ENCODE peak calls at places on chromosomes 2 and 18, in five cellular contexts. X is K562, S is H1, G is HepG2, I is GM12878. K is an unnamed sample.

GRCh38 chr2:191202209-191202721 is 42.9 kb upstream of the MYO1B start:
- DNase-seq in X (no peak), S (no peak), G (no peak), I (no peak), K (no peak)

GRCh38 chr2:79832540-79833234 is 319.8 kb downstream of the CTNNA2 start:
- DNase-seq in X (no peak), S (peak), G (no peak), I (no peak), K (no peak)

GRCh38 chr2:109331864-109332848 is 203.2 kb downstream of the SH3RF3 start:
- DNase-seq in X (no peak), S (peak), G (peak), I (no peak), K (peak)

GRCh38 chr2:75142081-75142480 is 57.2 kb downstream of the TACR1 start:
- DNase-seq in X (no peak), S (no peak), G (no peak), I (no peak), K (no peak)

GRCh38 chr2:192161670-192162290 is 33.0 kb downstream of the TMEFF2 start:
- DNase-seq in X (no peak), S (no peak), G (no peak), I (no peak), K (no peak)

GRCh38 chr2:226660524-226660923 is 139.1 kb downstream of the IRS1 start:
- DNase-seq in X (no peak), S (no peak), G (no peak), I (no peak), K (no peak)

GRCh38 chr18:22088029-22088428 is 81.4 kb upstream of the GATA6 start:
- DNase-seq in X (no peak), S (no peak), G (no peak), I (no peak), K (no peak)

GRCh38 chr2:20577495-20578235 is 73.2 kb downstream of the HS1BP3 start:
- DNase-seq in X (no peak), S (no peak), G (no peak), I (no peak), K (no peak)

GRCh38 chr2:85213404-85213803 is 80.2 kb downstream of the TCF7L1 start:
- DNase-seq in X (no peak), S (no peak), G (no peak), I (no peak), K (no peak)

GRCh38 chr18:13518382-13518781 is 208.0 kb downstream of the FAM210A start:
- DNase-seq in X (no peak), S (no peak), G (no peak), I (no peak), K (no peak)

GRCh38 chr2:127084611-127085031 is 22.3 kb downstream of the BIN1 start:
- DNase-seq in X (no peak), S (no peak), G (no peak), I (no peak), K (no peak)

GRCh38 chr2:121427187-121427689 is 103.4 kb upstream of the RNU4ATAC start:
- DNase-seq in X (no peak), S (no peak), G (no peak), I (no peak), K (no peak)

GRCh38 chr2:226544581-226545210 is 254.9 kb downstream of the IRS1 start:
- DNase-seq in X (no peak), S (no peak), G (no peak), I (no peak), K (no peak)

GRCh38 chr18:69941183-69941582 is 6.5 kb downstream of the CD226 start:
- DNase-seq in X (no peak), S (no peak), G (no peak), I (no peak), K (no peak)

GRCh38 chr2:105617631-105618350 is 126.9 kb upstream of the NCK2 start:
- DNase-seq in X (no peak), S (no peak), G (peak), I (no peak), K (no peak)

GRCh38 chr2:222523783-222524544 is 99.6 kb downstream of the SGPP2 start:
- DNase-seq in X (no peak), S (no peak), G (no peak), I (no peak), K (no peak)

GRCh38 chr2:50556934-50557575 is 474.9 kb downstream of the NRXN1 start:
- DNase-seq in X (no peak), S (no peak), G (no peak), I (no peak), K (no peak)

GRCh38 chr2:43475137-43475846 is 120.5 kb downstream of the THADA start:
- DNase-seq in X (no peak), S (no peak), G (no peak), I (no peak), K (no peak)

GRCh38 chr2:233424028-233424951 is 70.0 kb downstream of the DGKD start:
- DNase-seq in X (no peak), S (no peak), G (no peak), I (no peak), K (no peak)

GRCh38 chr2:202278036-202278760 is 12.6 kb downstream of the NOP58 start:
- DNase-seq in X (no peak), S (no peak), G (peak), I (no peak), K (no peak)

GRCh38 chr2:134919360-134920210 is 963 bp downstream of the CCNT2 start:
- DNase-seq in X (no peak), S (no peak), G (no peak), I (no peak), K (peak)

GRCh38 chr2:121898483-121898882 is 143.0 kb downstream of the TSN start:
- DNase-seq in X (no peak), S (no peak), G (no peak), I (no peak), K (no peak)

GRCh38 chr2:240441326-240441992 is 6.0 kb downstream of the GPC1 start:
- DNase-seq in X (no peak), S (no peak), G (no peak), I (no peak), K (no peak)

GRCh38 chr2:2192385-2192957 is 138.6 kb downstream of the MYT1L start:
- DNase-seq in X (no peak), S (no peak), G (no peak), I (no peak), K (peak)

GRCh38 chr18:79068299-79068945 is 772 bp upstream of the ATP9B start:
- DNase-seq in X (no peak), S (no peak), G (no peak), I (peak), K (no peak)

GRCh38 chr18:7066965-7067555 is 50.5 kb downstream of the LAMA1 start:
- DNase-seq in X (no peak), S (no peak), G (no peak), I (no peak), K (no peak)

GRCh38 chr2:58010599-58010998 is 36.0 kb upstream of the VRK2 start:
- DNase-seq in X (no peak), S (no peak), G (peak), I (no peak), K (no peak)

GRCh38 chr18:9016819-9017169 is 85.7 kb upstream of the NDUFV2 start:
- DNase-seq in X (no peak), S (no peak), G (no peak), I (no peak), K (no peak)

GRCh38 chr18:9015689-9016088 is 86.8 kb upstream of the NDUFV2 start:
- DNase-seq in X (no peak), S (no peak), G (no peak), I (no peak), K (no peak)

GRCh38 chr18:9017170-9017899 is 85.2 kb upstream of the NDUFV2 start:
- DNase-seq in X (peak), S (peak), G (peak), I (peak), K (peak)

GRCh38 chr18:9019135-9019534 is 83.4 kb upstream of the NDUFV2 start:
- DNase-seq in X (no peak), S (no peak), G (no peak), I (no peak), K (no peak)

GRCh38 chr18:9017900-9018217 is 84.6 kb upstream of the NDUFV2 start:
- DNase-seq in X (no peak), S (no peak), G (no peak), I (no peak), K (no peak)
- H3K9ac ChIP-seq in X (peak), S (no peak), G (no peak), I (peak), K (no peak)

GRCh38 chr2:30801821-30802455 is 5.3 kb downstream of the CAPN13 start:
- DNase-seq in X (no peak), S (no peak), G (no peak), I (no peak), K (no peak)

GRCh38 chr2:30803281-30803680 is 4.0 kb downstream of the CAPN13 start:
- DNase-seq in X (no peak), S (no peak), G (no peak), I (no peak), K (no peak)

GRCh38 chr2:30800159-30800558 is 7.1 kb downstream of the CAPN13 start:
- DNase-seq in X (no peak), S (no peak), G (no peak), I (no peak), K (no peak)

GRCh38 chr2:30798536-30798991 is 8.7 kb downstream of the CAPN13 start:
- DNase-seq in X (no peak), S (peak), G (no peak), I (no peak), K (no peak)

DNA sequence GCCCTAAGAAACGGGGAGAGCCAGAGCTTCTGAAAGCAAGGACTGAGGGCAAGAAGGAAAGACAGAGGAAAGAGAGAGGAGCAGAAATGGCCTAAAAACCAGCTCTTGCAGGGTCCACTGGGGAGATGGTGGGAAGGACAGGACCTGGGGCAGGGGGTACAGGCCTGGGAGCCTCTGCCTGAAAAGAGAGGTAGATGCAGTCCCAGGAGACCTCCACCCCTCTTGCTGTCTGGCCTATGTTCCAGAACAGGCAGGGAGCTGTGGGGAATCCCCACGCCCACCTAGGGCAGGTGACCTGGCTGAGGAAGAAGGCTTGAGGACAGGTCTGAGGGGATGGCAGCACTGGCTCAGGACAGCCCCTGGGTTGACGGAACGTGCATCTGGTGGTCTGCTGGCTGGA is 4.6 kb downstream of the CAPN13 start:
- DNase-seq in X (no peak), S (no peak), G (no peak), I (no peak), K (no peak)
- TF ChIP-seq CHD2 in X (no peak), S (no peak), G (no peak), I (no peak), K (no peak)

GRCh38 chr2:143717053-143717452 is 587.8 kb downstream of the ARHGAP15 start:
- DNase-seq in X (no peak), S (no peak), G (no peak), I (no peak), K (peak)
- H3K9ac ChIP-seq in X (no peak), S (no peak), G (no peak), I (no peak), K (no peak)

GRCh38 chr2:111100087-111100764 is 20.5 kb upstream of the BCL2L11 start:
- DNase-seq in X (no peak), S (no peak), G (no peak), I (no peak), K (no peak)

GRCh38 chr2:111099402-111099801 is 21.3 kb upstream of the BCL2L11 start:
- DNase-seq in X (no peak), S (no peak), G (no peak), I (no peak), K (no peak)

GRCh38 chr2:111102216-111102615 is 18.5 kb upstream of the BCL2L11 start:
- DNase-seq in X (no peak), S (no peak), G (no peak), I (no peak), K (no peak)

GRCh38 chr2:111101592-111101991 is 19.1 kb upstream of the BCL2L11 start:
- DNase-seq in X (no peak), S (no peak), G (no peak), I (no peak), K (no peak)

DNA sequence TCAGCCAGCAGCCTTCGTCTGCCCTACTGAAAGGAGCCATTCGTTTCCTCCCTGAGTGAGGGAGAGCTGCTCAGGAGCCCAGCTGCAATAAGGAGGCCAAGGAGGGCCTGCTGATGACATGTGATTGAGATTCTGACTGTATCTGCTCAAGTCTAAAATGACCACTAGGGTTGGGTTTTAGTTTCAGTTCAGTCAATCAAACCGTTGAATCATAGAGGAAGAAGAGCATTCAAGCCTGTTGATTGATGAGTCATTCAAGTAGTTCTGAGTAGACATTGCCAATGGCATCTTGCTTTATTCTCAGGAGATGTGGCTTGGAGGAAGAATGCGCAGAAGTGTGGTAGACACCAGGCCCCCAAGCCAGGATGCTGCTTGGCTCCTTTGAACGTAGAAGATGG is 19.9 kb upstream of the BCL2L11 start:
- DNase-seq in X (peak), S (no peak), G (no peak), I (peak), K (no peak)
- TF ChIP-seq CHD2 in X (no peak), S (no peak), G (no peak), I (no peak), K (no peak)

GRCh38 chr2:187541086-187542085 is 12.8 kb downstream of the TFPI start:
- DNase-seq in X (no peak), S (no peak), G (peak), I (no peak), K (no peak)

GRCh38 chr2:187545238-187545751 is 8.9 kb downstream of the TFPI start:
- DNase-seq in X (no peak), S (no peak), G (no peak), I (no peak), K (no peak)

GRCh38 chr2:187543488-187543887 is 10.7 kb downstream of the TFPI start:
- DNase-seq in X (no peak), S (no peak), G (no peak), I (no peak), K (no peak)

GRCh38 chr2:187544371-187545080 is 9.7 kb downstream of the TFPI start:
- DNase-seq in X (no peak), S (no peak), G (no peak), I (no peak), K (no peak)

GRCh38 chr2:187542123-187542522 is 12.1 kb downstream of the TFPI start:
- DNase-seq in X (no peak), S (no peak), G (no peak), I (no peak), K (no peak)
- H3K9ac ChIP-seq in X (no peak), S (no peak), G (peak), I (no peak), K (peak)

GRCh38 chr2:237617305-237617982 is 9.9 kb upstream of the LRRFIP1 start:
- DNase-seq in X (no peak), S (no peak), G (no peak), I (no peak), K (no peak)
- TF ChIP-seq CHD2 in X (no peak), S (no peak), G (no peak), I (no peak), K (no peak)

DNA sequence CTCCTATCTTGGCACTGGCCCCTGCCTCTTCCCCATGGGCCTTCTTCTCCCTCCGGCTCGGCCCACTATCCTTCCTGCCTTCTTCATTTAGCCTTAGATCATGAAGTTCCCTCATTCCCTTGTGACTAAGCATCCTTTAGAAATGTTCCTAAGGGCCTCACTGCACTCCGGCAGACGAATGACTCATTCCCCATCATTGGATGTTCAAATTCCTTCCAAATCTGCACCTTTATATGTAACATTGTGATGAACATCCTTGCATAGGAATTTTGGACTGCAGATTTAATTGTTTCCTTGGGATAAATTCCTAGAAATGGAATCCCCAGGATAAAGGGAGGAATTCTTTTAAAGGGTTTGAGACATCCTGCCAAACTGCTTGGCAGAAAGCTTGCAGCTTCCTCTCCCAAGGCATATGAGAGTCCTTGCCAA is 19.0 kb downstream of the CRACDL start:
- DNase-seq in X (no peak), S (no peak), G (no peak), I (no peak), K (no peak)
- H3K9ac ChIP-seq in X (no peak), S (no peak), G (no peak), I (no peak), K (peak)

GRCh38 chr2:33024758-33025157 is 78.0 kb downstream of the LTBP1 start:
- DNase-seq in X (no peak), S (no peak), G (no peak), I (no peak), K (no peak)

GRCh38 chr2:33023732-33024301 is 77.1 kb downstream of the LTBP1 start:
- DNase-seq in X (no peak), S (no peak), G (no peak), I (no peak), K (no peak)

GRCh38 chr2:33021542-33022259 is 74.9 kb downstream of the LTBP1 start:
- DNase-seq in X (no peak), S (no peak), G (no peak), I (no peak), K (no peak)

GRCh38 chr2:33022395-33022985 is 75.7 kb downstream of the LTBP1 start:
- DNase-seq in X (no peak), S (no peak), G (no peak), I (no peak), K (no peak)

DNA sequence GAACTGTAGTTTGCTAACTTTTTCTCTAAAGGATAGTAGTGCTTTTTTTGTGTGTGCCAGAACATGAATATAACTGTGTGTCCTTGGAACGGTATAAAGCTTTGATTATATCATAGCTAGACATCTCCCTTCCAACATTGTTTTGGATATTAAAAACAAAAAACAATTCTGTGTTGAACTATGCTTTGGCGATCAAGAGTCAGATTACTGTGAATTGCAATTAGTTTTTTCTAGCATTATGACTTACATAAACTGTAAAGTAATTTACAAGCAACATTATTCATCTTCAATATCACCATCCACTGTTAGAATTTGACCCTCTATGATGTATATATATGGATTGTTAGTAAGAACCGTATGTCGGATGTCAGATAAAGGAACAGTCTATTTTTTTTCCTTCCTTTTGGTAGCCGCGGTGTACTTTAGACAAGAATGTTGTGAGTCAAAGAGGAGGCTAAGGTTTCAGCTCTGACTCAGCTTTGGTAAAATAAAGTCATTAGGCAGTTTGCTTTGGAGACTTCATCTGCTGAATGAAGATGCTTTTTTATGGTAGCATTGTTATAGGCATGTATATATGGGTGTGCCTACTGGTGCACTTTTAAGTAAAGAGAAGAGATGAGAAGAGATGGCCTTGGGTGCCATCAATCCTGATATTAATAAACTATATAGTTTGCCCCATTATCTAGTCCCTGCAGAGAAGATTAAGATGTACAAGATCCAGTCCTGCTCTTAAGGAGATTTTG is 76.4 kb downstream of the LTBP1 start:
- DNase-seq in X (peak), S (no peak), G (peak), I (no peak), K (no peak)
- TF ChIP-seq CHD2 in X (no peak), S (no peak), G (no peak), I (no peak), K (no peak)